ENCODE peak calls at places on chromosomes 2 and 18, in five cellular contexts. One of them, this sample, is unnamed.

GRCh38 chr2:218223046-218223445 is 6.1 kb downstream of the ARPC2 start:
- DNase-seq in IMR-90: peak
- DNase-seq in HepG2: no peak
- DNase-seq in A549: no peak
- DNase-seq in K562: peak
- DNase-seq in this sample: no peak

GRCh38 chr2:29269095-29270090 is 154.2 kb downstream of the CLIP4 start:
- DNase-seq in A549: no peak
- DNase-seq in HepG2: no peak
- DNase-seq in IMR-90: no peak
- DNase-seq in K562: no peak
- DNase-seq in this sample: no peak

GRCh38 chr2:38239452-38239851 is 137.6 kb downstream of the ATL2 start:
- DNase-seq in IMR-90: no peak
- DNase-seq in A549: no peak
- DNase-seq in HepG2: no peak
- DNase-seq in K562: no peak
- DNase-seq in this sample: no peak

GRCh38 chr18:33579147-33579867 is 1.3 kb downstream of the ASXL3 start:
- DNase-seq in IMR-90: no peak
- DNase-seq in K562: no peak
- DNase-seq in HepG2: no peak
- DNase-seq in A549: no peak
- DNase-seq in this sample: no peak

GRCh38 chr2:85243101-85244072 is 84.4 kb downstream of the TGOLN2 start:
- DNase-seq in K562: peak
- DNase-seq in IMR-90: no peak
- DNase-seq in HepG2: peak
- DNase-seq in A549: peak
- DNase-seq in this sample: no peak

GRCh38 chr2:113184531-113185230 is 10.9 kb downstream of the PSD4 start:
- DNase-seq in HepG2: no peak
- DNase-seq in IMR-90: no peak
- DNase-seq in K562: no peak
- DNase-seq in A549: no peak
- DNase-seq in this sample: no peak

GRCh38 chr2:106363788-106364187 is 104.4 kb downstream of the RGPD3 start:
- DNase-seq in HepG2: no peak
- DNase-seq in A549: no peak
- DNase-seq in K562: no peak
- DNase-seq in IMR-90: no peak
- DNase-seq in this sample: no peak

GRCh38 chr18:9708057-9708881 is at the start of gene RAB31:
- DNase-seq in IMR-90: peak
- DNase-seq in HepG2: no peak
- DNase-seq in A549: peak
- DNase-seq in K562: peak
- DNase-seq in this sample: peak

GRCh38 chr2:114123925-114124324 is 234.0 kb downstream of the ACTR3 start:
- DNase-seq in A549: no peak
- DNase-seq in IMR-90: no peak
- DNase-seq in HepG2: no peak
- DNase-seq in K562: no peak
- DNase-seq in this sample: no peak

GRCh38 chr18:22179631-22180030 is 10.2 kb downstream of the GATA6 start:
- DNase-seq in K562: no peak
- DNase-seq in IMR-90: no peak
- DNase-seq in A549: no peak
- DNase-seq in HepG2: no peak
- DNase-seq in this sample: no peak

GRCh38 chr18:10400534-10400933 is 53.9 kb upstream of the APCDD1 start:
- DNase-seq in HepG2: no peak
- DNase-seq in IMR-90: no peak
- DNase-seq in A549: no peak
- DNase-seq in K562: no peak
- DNase-seq in this sample: no peak

GRCh38 chr2:96131818-96132745 is 6.2 kb downstream of the ASTL start:
- DNase-seq in HepG2: no peak
- DNase-seq in A549: no peak
- DNase-seq in K562: no peak
- DNase-seq in IMR-90: no peak
- DNase-seq in this sample: no peak

GRCh38 chr2:28470759-28471158 is 25.1 kb upstream of the PLB1 start:
- DNase-seq in IMR-90: no peak
- DNase-seq in A549: no peak
- DNase-seq in HepG2: no peak
- DNase-seq in K562: no peak
- DNase-seq in this sample: no peak

GRCh38 chr2:47205576-47206141 is 50.6 kb upstream of the STPG4 start:
- DNase-seq in K562: peak
- DNase-seq in A549: no peak
- DNase-seq in IMR-90: peak
- DNase-seq in HepG2: no peak
- DNase-seq in this sample: no peak

DNA sequence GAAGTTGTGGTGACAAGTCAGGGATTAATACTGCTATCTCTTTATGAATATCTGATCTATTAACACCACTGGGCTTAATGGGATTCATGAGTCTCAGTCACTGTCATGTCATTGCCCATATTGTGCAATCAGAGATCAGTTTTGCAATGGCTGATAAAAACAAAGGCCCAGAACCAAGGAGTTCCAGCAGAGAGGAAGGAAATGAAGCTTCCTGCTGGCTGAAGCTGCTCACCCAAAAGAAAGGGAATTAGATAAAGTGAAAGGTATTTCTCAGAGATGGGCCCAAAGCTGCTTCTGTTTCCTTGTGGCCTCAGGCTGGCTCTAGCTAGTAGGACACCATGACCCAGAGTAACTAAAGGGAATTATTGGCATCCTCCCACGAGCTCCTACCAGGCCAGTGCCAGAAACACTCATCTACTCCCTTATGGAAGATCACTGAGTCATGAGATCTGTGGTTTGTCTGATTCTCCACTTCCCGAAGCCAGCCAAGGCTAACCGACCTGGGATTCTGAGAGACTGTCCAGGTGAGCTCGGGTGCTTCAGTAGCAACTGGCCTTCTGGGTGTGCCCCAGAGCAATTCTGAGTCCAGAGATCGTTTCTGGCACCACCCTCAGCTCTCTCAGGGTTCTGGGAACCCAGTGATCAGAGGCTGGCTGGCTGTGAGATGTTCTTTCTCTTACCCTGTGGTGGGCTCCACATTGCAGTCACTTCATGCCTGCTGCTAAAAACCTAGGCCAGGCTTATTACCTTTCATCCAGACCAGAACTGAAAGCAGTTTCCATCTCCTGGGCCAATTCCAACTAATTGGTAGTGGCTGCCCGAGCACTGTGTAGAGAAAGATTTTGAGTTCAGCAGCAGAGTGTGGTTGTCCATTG is 129.5 kb upstream of the PELI1 start:
- DNase-seq in HepG2: peak
- DNase-seq in IMR-90: peak
- DNase-seq in K562: no peak
- DNase-seq in A549: peak
- DNase-seq in this sample: no peak
- TF ChIP-seq MAFK in HepG2: no peak
- TF ChIP-seq MAFK in IMR-90: no peak
- TF ChIP-seq MAFK in K562: no peak
- TF ChIP-seq MAFK in A549: no peak
- TF ChIP-seq MAFK in this sample: no peak

GRCh38 chr18:23227729-23228075 is 92.4 kb downstream of the CABLES1 start:
- DNase-seq in K562: no peak
- DNase-seq in HepG2: peak
- DNase-seq in A549: no peak
- DNase-seq in IMR-90: no peak
- DNase-seq in this sample: no peak
- TF ChIP-seq MAFK in K562: no peak
- TF ChIP-seq MAFK in HepG2: no peak
- TF ChIP-seq MAFK in A549: no peak
- TF ChIP-seq MAFK in IMR-90: no peak
- TF ChIP-seq MAFK in this sample: no peak

GRCh38 chr2:54466880-54467279 is 10.8 kb downstream of the SPTBN1 start:
- DNase-seq in IMR-90: no peak
- DNase-seq in A549: no peak
- DNase-seq in K562: no peak
- DNase-seq in HepG2: no peak
- DNase-seq in this sample: no peak
- TF ChIP-seq MAFK in IMR-90: no peak
- TF ChIP-seq MAFK in A549: no peak
- TF ChIP-seq MAFK in K562: no peak
- TF ChIP-seq MAFK in HepG2: no peak
- TF ChIP-seq MAFK in this sample: no peak

GRCh38 chr18:2609604-2610003 is 38.2 kb downstream of the NDC80 start:
- DNase-seq in HepG2: no peak
- DNase-seq in K562: no peak
- DNase-seq in A549: no peak
- DNase-seq in IMR-90: no peak
- DNase-seq in this sample: no peak
- TF ChIP-seq MAFK in HepG2: no peak
- TF ChIP-seq MAFK in K562: no peak
- TF ChIP-seq MAFK in A549: no peak
- TF ChIP-seq MAFK in IMR-90: no peak
- TF ChIP-seq MAFK in this sample: no peak

This sample was measured in H1.